ENCODE peak calls at places on chromosome 1, in eight cellular contexts. One of them, this sample, is unnamed.

GRCh38 chr1:191151321-191151807 is 673.7 kb upstream of the BRINP3 start:
- DNase-seq in HuH-7: no peak
- DNase-seq in OCI-LY7: no peak
- DNase-seq in CD8-positive, alpha-beta T cell: no peak
- DNase-seq in activated naive CD4-positive, alpha-beta T cell treated with anti-CD3 and anti-CD28 coated beads for 36 hours: no peak
- DNase-seq in HFF-Myc: no peak
- DNase-seq in pancreas: no peak
- DNase-seq in lung microvascular endothelial cell: no peak
- DNase-seq in this sample: peak

GRCh38 chr1:195617157-195617556 is 991.1 kb downstream of the KCNT2 start:
- DNase-seq in HuH-7: no peak
- DNase-seq in OCI-LY7: no peak
- DNase-seq in CD8-positive, alpha-beta T cell: no peak
- DNase-seq in activated naive CD4-positive, alpha-beta T cell treated with anti-CD3 and anti-CD28 coated beads for 36 hours: no peak
- DNase-seq in HFF-Myc: no peak
- DNase-seq in pancreas: no peak
- DNase-seq in lung microvascular endothelial cell: no peak
- DNase-seq in this sample: no peak

GRCh38 chr1:77473690-77474089 is 191.9 kb downstream of the AK5 start:
- DNase-seq in HuH-7: no peak
- DNase-seq in OCI-LY7: no peak
- DNase-seq in CD8-positive, alpha-beta T cell: no peak
- DNase-seq in activated naive CD4-positive, alpha-beta T cell treated with anti-CD3 and anti-CD28 coated beads for 36 hours: no peak
- DNase-seq in HFF-Myc: peak
- DNase-seq in pancreas: no peak
- DNase-seq in lung microvascular endothelial cell: peak
- DNase-seq in this sample: no peak

GRCh38 chr1:19448491-19449439 is 36.6 kb downstream of the CAPZB start:
- DNase-seq in HuH-7: no peak
- DNase-seq in OCI-LY7: no peak
- DNase-seq in CD8-positive, alpha-beta T cell: peak
- DNase-seq in activated naive CD4-positive, alpha-beta T cell treated with anti-CD3 and anti-CD28 coated beads for 36 hours: peak
- DNase-seq in HFF-Myc: peak
- DNase-seq in pancreas: no peak
- DNase-seq in lung microvascular endothelial cell: peak
- DNase-seq in this sample: no peak

GRCh38 chr1:94961582-94961981 is 34.7 kb upstream of the CNN3 start:
- DNase-seq in HuH-7: no peak
- DNase-seq in OCI-LY7: no peak
- DNase-seq in CD8-positive, alpha-beta T cell: no peak
- DNase-seq in activated naive CD4-positive, alpha-beta T cell treated with anti-CD3 and anti-CD28 coated beads for 36 hours: no peak
- DNase-seq in HFF-Myc: no peak
- DNase-seq in pancreas: no peak
- DNase-seq in lung microvascular endothelial cell: no peak
- DNase-seq in this sample: no peak

GRCh38 chr1:209150114-209150513 is 433.4 kb upstream of the CAMK1G start:
- DNase-seq in HuH-7: peak
- DNase-seq in OCI-LY7: peak
- DNase-seq in CD8-positive, alpha-beta T cell: no peak
- DNase-seq in activated naive CD4-positive, alpha-beta T cell treated with anti-CD3 and anti-CD28 coated beads for 36 hours: peak
- DNase-seq in HFF-Myc: peak
- DNase-seq in pancreas: no peak
- DNase-seq in lung microvascular endothelial cell: peak
- DNase-seq in this sample: peak

GRCh38 chr1:78447096-78447495 is 43.7 kb upstream of the PTGFR start:
- DNase-seq in HuH-7: no peak
- DNase-seq in OCI-LY7: no peak
- DNase-seq in CD8-positive, alpha-beta T cell: no peak
- DNase-seq in activated naive CD4-positive, alpha-beta T cell treated with anti-CD3 and anti-CD28 coated beads for 36 hours: no peak
- DNase-seq in HFF-Myc: no peak
- DNase-seq in pancreas: no peak
- DNase-seq in lung microvascular endothelial cell: no peak
- DNase-seq in this sample: no peak

GRCh38 chr1:183845681-183846080 is 40.8 kb downstream of the RGL1 start:
- DNase-seq in HuH-7: no peak
- DNase-seq in OCI-LY7: no peak
- DNase-seq in CD8-positive, alpha-beta T cell: no peak
- DNase-seq in activated naive CD4-positive, alpha-beta T cell treated with anti-CD3 and anti-CD28 coated beads for 36 hours: no peak
- DNase-seq in HFF-Myc: no peak
- DNase-seq in pancreas: no peak
- DNase-seq in lung microvascular endothelial cell: no peak
- DNase-seq in this sample: no peak

GRCh38 chr1:187490261-187490660 is 661.5 kb downstream of the PLA2G4A start:
- DNase-seq in HuH-7: no peak
- DNase-seq in OCI-LY7: no peak
- DNase-seq in CD8-positive, alpha-beta T cell: no peak
- DNase-seq in activated naive CD4-positive, alpha-beta T cell treated with anti-CD3 and anti-CD28 coated beads for 36 hours: no peak
- DNase-seq in HFF-Myc: no peak
- DNase-seq in pancreas: no peak
- DNase-seq in lung microvascular endothelial cell: no peak
- DNase-seq in this sample: no peak

GRCh38 chr1:109214695-109215623 is 1.2 kb downstream of the SARS1 start:
- DNase-seq in HuH-7: peak
- DNase-seq in OCI-LY7: peak
- DNase-seq in CD8-positive, alpha-beta T cell: peak
- DNase-seq in activated naive CD4-positive, alpha-beta T cell treated with anti-CD3 and anti-CD28 coated beads for 36 hours: peak
- DNase-seq in HFF-Myc: peak
- DNase-seq in pancreas: peak
- DNase-seq in lung microvascular endothelial cell: peak
- DNase-seq in this sample: peak

GRCh38 chr1:54265126-54265525 is 65.2 kb downstream of the MRPL37 start:
- DNase-seq in HuH-7: no peak
- DNase-seq in OCI-LY7: no peak
- DNase-seq in CD8-positive, alpha-beta T cell: no peak
- DNase-seq in activated naive CD4-positive, alpha-beta T cell treated with anti-CD3 and anti-CD28 coated beads for 36 hours: no peak
- DNase-seq in HFF-Myc: no peak
- DNase-seq in pancreas: no peak
- DNase-seq in lung microvascular endothelial cell: no peak
- DNase-seq in this sample: no peak